ENCODE peak calls at places on chromosomes 3 and 15, in seven cellular contexts. T, I, J, V, D, B and R are unnamed samples.
A peak's percentile ranks its signal among the peaks of the same experiment; 100 is the strongest.

GRCh38 chr3:138338816-138339215 is 9.2 kb upstream of the NME9 start:
- DNase-seq in T (no peak), I (no peak), J (no peak), V (no peak), D (no peak), B (no peak), R (no peak)

GRCh38 chr3:11007534-11007933 is 15.0 kb downstream of the SLC6A1 start:
- DNase-seq in T (no peak), I (no peak), J (no peak), V (no peak), D (peak; percentile 76), B (no peak), R (no peak)

GRCh38 chr3:45365060-45365459 is 23.3 kb upstream of the LARS2 start:
- DNase-seq in T (no peak), I (no peak), J (no peak), V (no peak), D (no peak), B (no peak), R (no peak)

GRCh38 chr3:54691230-54691900 is 236.5 kb downstream of the LRTM1 start:
- DNase-seq in T (peak; percentile 28), I (no peak), J (no peak), V (no peak), D (no peak), B (no peak), R (no peak)

GRCh38 chr3:17775073-17775472 is 32.6 kb upstream of the TBC1D5 start:
- DNase-seq in T (no peak), I (no peak), J (no peak), V (no peak), D (no peak), B (no peak), R (no peak)

GRCh38 chr3:102207173-102207572 is 227.6 kb upstream of the ZPLD1 start:
- DNase-seq in T (no peak), I (no peak), J (no peak), V (no peak), D (no peak), B (no peak), R (no peak)

GRCh38 chr15:99426431-99427105 is 139.2 kb upstream of the MEF2A start:
- DNase-seq in T (no peak), I (peak; percentile 13), J (no peak), V (no peak), D (no peak), B (no peak), R (no peak)

GRCh38 chr15:52569244-52569585 is 385 bp upstream of the ARPP19 start:
- DNase-seq in T (no peak), I (no peak), J (no peak), V (no peak), D (no peak), B (no peak), R (no peak)

GRCh38 chr15:80721476-80721875 is 26.4 kb downstream of the ABHD17C start:
- DNase-seq in T (no peak), I (no peak), J (no peak), V (no peak), D (no peak), B (no peak), R (no peak)

GRCh38 chr3:107897471-107898180 is 193.2 kb downstream of the CD47 start:
- DNase-seq in T (peak; percentile 23), I (no peak), J (no peak), V (no peak), D (no peak), B (no peak), R (no peak)

GRCh38 chr3:17207019-17207418 is 322.3 kb downstream of the PLCL2 start:
- DNase-seq in T (peak; percentile 4), I (no peak), J (no peak), V (no peak), D (no peak), B (no peak), R (no peak)

GRCh38 chr3:12896206-12896697 is 54.9 kb upstream of the RPL32 start:
- DNase-seq in T (no peak), I (no peak), J (no peak), V (no peak), D (peak; percentile 35), B (no peak), R (no peak)

GRCh38 chr15:42101861-42102260 is 7.5 kb upstream of the PLA2G4D start:
- DNase-seq in T (no peak), I (no peak), J (no peak), V (no peak), D (no peak), B (no peak), R (no peak)

GRCh38 chr3:112718516-112718915 is 77.6 kb upstream of the CCDC80 start:
- DNase-seq in T (no peak), I (no peak), J (peak; percentile 51), V (no peak), D (no peak), B (no peak), R (no peak)

GRCh38 chr3:64011685-64012084 is 11.6 kb downstream of the PSMD6 start:
- DNase-seq in T (peak; percentile 77), I (no peak), J (peak; percentile 27), V (no peak), D (no peak), B (no peak), R (no peak)

GRCh38 chr3:124512881-124513609 is 217.2 kb upstream of the UMPS start:
- DNase-seq in T (no peak), I (no peak), J (no peak), V (no peak), D (peak; percentile 15), B (no peak), R (no peak)

GRCh38 chr3:72153477-72154314 is 368.7 kb upstream of the PROK2 start:
- DNase-seq in T (no peak), I (no peak), J (no peak), V (no peak), D (no peak), B (no peak), R (no peak)

GRCh38 chr15:90160781-90161727 is 40.1 kb upstream of the SEMA4B start:
- DNase-seq in T (no peak), I (no peak), J (no peak), V (no peak), D (no peak), B (no peak), R (peak; percentile 92)

GRCh38 chr3:36909666-36910065 is 35.2 kb downstream of the TRANK1 start:
- DNase-seq in T (no peak), I (no peak), J (no peak), V (no peak), D (no peak), B (no peak), R (no peak)

GRCh38 chr15:78206326-78207109 is 27.8 kb downstream of the ACSBG1 start:
- DNase-seq in T (no peak), I (no peak), J (no peak), V (no peak), D (no peak), B (no peak), R (no peak)

GRCh38 chr15:43465105-43465504 is 27.9 kb downstream of the TP53BP1 start:
- DNase-seq in T (peak; percentile 95), I (no peak), J (no peak), V (no peak), D (no peak), B (no peak), R (no peak)

GRCh38 chr3:31379598-31379997 is 153.1 kb upstream of the STT3B start:
- DNase-seq in T (peak; percentile 31), I (no peak), J (no peak), V (no peak), D (no peak), B (no peak), R (no peak)

GRCh38 chr3:88137836-88138235 is 11.9 kb upstream of the C3orf38 start:
- DNase-seq in T (peak; percentile 44), I (no peak), J (peak; percentile 5), V (no peak), D (no peak), B (no peak), R (no peak)

GRCh38 chr15:45198337-45199135 is 10.8 kb upstream of the SHF start:
- DNase-seq in T (peak; percentile 99), I (peak; percentile 92), J (peak; percentile 93), V (peak; percentile 93), D (peak; percentile 95), B (peak; percentile 80), R (peak; percentile 98)

GRCh38 chr3:47001731-47002489 is 22.4 kb downstream of the NBEAL2 start:
- DNase-seq in T (no peak), I (no peak), J (no peak), V (no peak), D (no peak), B (no peak), R (no peak)
- H3K27ac ChIP-seq in T (no peak overlapping the region), I (no peak overlapping the region), J (no peak overlapping the region), V (no peak overlapping the region), D (no peak overlapping the region), B (no peak overlapping the region), R (no peak overlapping the region)

GRCh38 chr15:95468820-95469219 is 861.7 kb upstream of the NR2F2 start:
- DNase-seq in T (no peak), I (no peak), J (no peak), V (no peak), D (no peak), B (no peak), R (no peak)
- H3K27ac ChIP-seq in T (no peak overlapping the region), I (peak overlapping the region; percentile 69), J (no peak overlapping the region), V (peak overlapping the region; percentile 83), D (no peak overlapping the region), B (no peak overlapping the region), R (no peak overlapping the region)

DNA sequence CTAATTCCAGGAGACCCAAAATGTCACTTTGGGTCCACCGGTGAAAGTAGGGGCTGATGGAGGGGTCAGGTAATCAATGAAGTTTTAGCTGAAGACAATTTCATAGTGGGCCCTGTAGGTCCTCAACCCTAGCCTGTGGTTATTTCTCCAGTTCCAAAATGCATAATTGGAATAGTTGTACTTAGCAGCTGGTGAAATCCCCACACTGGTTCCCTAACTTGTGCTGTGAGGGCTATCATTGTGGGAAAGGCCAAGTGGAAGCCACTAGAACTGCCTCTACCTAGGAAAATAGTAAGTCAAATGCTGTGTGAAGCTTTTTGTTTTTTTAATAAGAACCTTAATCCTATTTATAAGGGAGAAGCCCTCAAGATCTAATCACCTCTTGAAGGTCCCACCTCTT is 193.7 kb upstream of the AZI2 start:
- DNase-seq in T (no peak), I (no peak), J (no peak), V (no peak), D (no peak), B (no peak), R (no peak)
- H3K27ac ChIP-seq in T (no peak overlapping the region), I (no peak overlapping the region), J (no peak overlapping the region), V (no peak overlapping the region), D (no peak overlapping the region), B (no peak overlapping the region), R (no peak overlapping the region)

GRCh38 chr3:46829699-46830208 is 33.5 kb downstream of the MYL3 start:
- DNase-seq in T (no peak), I (no peak), J (no peak), V (no peak), D (no peak), B (no peak), R (no peak)
- H3K27ac ChIP-seq in T (no peak overlapping the region), I (no peak overlapping the region), J (no peak overlapping the region), V (no peak overlapping the region), D (no peak overlapping the region), B (no peak overlapping the region), R (no peak overlapping the region)

DNA sequence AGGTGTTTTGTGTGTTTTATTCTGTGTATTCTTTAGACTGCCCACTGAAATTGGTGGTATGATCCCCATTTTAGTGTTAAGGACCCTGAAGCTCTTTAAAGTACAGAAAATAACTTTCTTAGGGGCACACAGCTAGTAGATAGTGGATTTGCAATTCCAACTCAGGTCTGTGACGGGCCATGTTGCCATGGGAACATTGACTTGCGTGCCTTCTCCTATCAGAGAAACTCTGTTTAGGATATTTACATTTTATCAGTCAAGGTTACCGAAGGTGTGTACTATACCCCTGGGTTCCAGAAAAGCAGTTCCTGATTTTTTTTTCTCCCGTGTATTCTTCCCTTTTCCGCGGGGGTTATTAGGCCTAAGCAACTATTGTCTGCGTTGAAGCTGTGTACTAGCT is 19.4 kb downstream of the MYZAP start:
- DNase-seq in T (no peak), I (no peak), J (no peak), V (no peak), D (no peak), B (no peak), R (peak; percentile 73)
- H3K27ac ChIP-seq in T (no peak overlapping the region), I (peak overlapping the region; percentile 95), J (no peak overlapping the region), V (no peak overlapping the region), D (no peak overlapping the region), B (no peak overlapping the region), R (peak overlapping the region; percentile 79)